ENCODE peak calls at places on chromosomes 12 and 14, in seven cellular contexts. N, L, B, G, V, R and I are unnamed samples.

GRCh38 chr12:100591979-100592378 is 18.5 kb downstream of the GAS2L3 start:
- DNase-seq in N (no peak), L (no peak), B (no peak), G (no peak), V (no peak), R (no peak), I (no peak)

GRCh38 chr14:99821519-99822165 is 28.4 kb downstream of the EML1 start:
- DNase-seq in N (peak), L (no peak), B (no peak), G (no peak), V (no peak), R (peak), I (no peak)

GRCh38 chr14:106039400-106039799 is 513.0 kb downstream of the TMEM121 start:
- DNase-seq in N (no peak), L (no peak), B (no peak), G (peak), V (no peak), R (peak), I (peak)

GRCh38 chr12:53004178-53004577 is 2.1 kb upstream of the EIF4B start:
- DNase-seq in N (peak), L (no peak), B (no peak), G (no peak), V (no peak), R (peak), I (no peak)

GRCh38 chr14:34711169-34711568 is 3.2 kb downstream of the CFL2 start:
- DNase-seq in N (no peak), L (peak), B (no peak), G (no peak), V (no peak), R (peak), I (no peak)

GRCh38 chr14:51738754-51739153 is 87.0 kb downstream of the FRMD6 start:
- DNase-seq in N (no peak), L (no peak), B (no peak), G (no peak), V (no peak), R (no peak), I (no peak)

GRCh38 chr12:110600254-110600653 is 13.7 kb upstream of the TCTN1 start:
- DNase-seq in N (no peak), L (no peak), B (no peak), G (no peak), V (no peak), R (peak), I (no peak)

GRCh38 chr12:32896438-32897275 is at the start of gene PKP2:
- DNase-seq in N (peak), L (peak), B (no peak), G (no peak), V (peak), R (no peak), I (peak)

GRCh38 chr14:91858536-91859275 is 8.6 kb downstream of the TC2N start:
- DNase-seq in N (peak), L (no peak), B (no peak), G (no peak), V (no peak), R (peak), I (no peak)